ENCODE peak calls at places on chromosomes 16 and 17, in seven cellular contexts. I, X, L, T, J, V and Y are unnamed samples.

GRCh38 chr16:84952335-84953050 is 58.8 kb downstream of the ZDHHC7 start:
- DNase-seq in I (peak; percentile 64), X (peak; percentile 68), L (peak; percentile 92), T (peak; percentile 94), J (peak; percentile 74), V (peak; percentile 69), Y (peak; percentile 71)

GRCh38 chr17:633641-634091 is 81.0 kb downstream of the VPS53 start:
- DNase-seq in I (no peak), X (peak; percentile 90), L (peak; percentile 43), T (no peak), J (peak; percentile 91), V (no peak), Y (no peak)

GRCh38 chr17:44279586-44280344 is 11.8 kb upstream of the SLC4A1 start:
- DNase-seq in I (peak; percentile 78), X (peak; percentile 79), L (peak; percentile 89), T (peak; percentile 94), J (peak; percentile 86), V (peak; percentile 32), Y (no peak)

GRCh38 chr16:85569615-85570212 is 43.4 kb upstream of the GSE1 start:
- DNase-seq in I (no peak), X (peak; percentile 86), L (peak; percentile 74), T (peak; percentile 73), J (peak; percentile 90), V (peak; percentile 39), Y (no peak)

GRCh38 chr16:4052801-4053662 is 63.2 kb downstream of the ADCY9 start:
- DNase-seq in I (peak; percentile 75), X (peak; percentile 56), L (peak; percentile 96), T (peak; percentile 30), J (peak; percentile 56), V (peak; percentile 62), Y (no peak)

GRCh38 chr16:49699718-49700117 is 156.2 kb downstream of the ZNF423 start:
- DNase-seq in I (peak; percentile 32), X (no peak), L (no peak), T (peak; percentile 53), J (no peak), V (no peak), Y (no peak)

GRCh38 chr17:49552070-49552751 is 23.5 kb upstream of the NXPH3 start:
- DNase-seq in I (no peak), X (no peak), L (no peak), T (peak; percentile 50), J (peak; percentile 13), V (no peak), Y (no peak)

GRCh38 chr17:2710804-2711607 is 558 bp downstream of the CLUH start:
- DNase-seq in I (no peak), X (no peak), L (no peak), T (peak; percentile 80), J (no peak), V (no peak), Y (no peak)

GRCh38 chr17:48037036-48037881 is at the start of gene COPZ2:
- DNase-seq in I (peak; percentile 76), X (no peak), L (peak; percentile 73), T (peak; percentile 85), J (peak; percentile 48), V (peak; percentile 50), Y (peak; percentile 49)

GRCh38 chr17:54426287-54426886 is 474.3 kb upstream of the TOM1L1 start:
- DNase-seq in I (no peak), X (no peak), L (peak; percentile 41), T (peak; percentile 60), J (no peak), V (no peak), Y (no peak)

GRCh38 chr16:21283521-21284289 is 5.6 kb upstream of the CRYM start:
- DNase-seq in I (peak; percentile 49), X (peak; percentile 35), L (peak; percentile 81), T (peak; percentile 91), J (peak; percentile 48), V (no peak), Y (no peak)

GRCh38 chr17:47804461-47804860 is 17.1 kb downstream of the OSBPL7 start:
- DNase-seq in I (no peak), X (no peak), L (no peak), T (peak; percentile 39), J (no peak), V (no peak), Y (no peak)

GRCh38 chr16:87684106-87684677 is 81.6 kb downstream of the KLHDC4 start:
- DNase-seq in I (no peak), X (no peak), L (no peak), T (no peak), J (no peak), V (no peak), Y (no peak)

GRCh38 chr16:49532873-49533272 is 159.3 kb downstream of the C16orf78 start:
- DNase-seq in I (no peak), X (no peak), L (no peak), T (no peak), J (no peak), V (no peak), Y (no peak)

GRCh38 chr17:72342582-72343527 is 222.0 kb downstream of the SOX9 start:
- DNase-seq in I (peak; percentile 33), X (peak; percentile 76), L (peak; percentile 34), T (no peak), J (peak; percentile 88), V (peak; percentile 20), Y (no peak)

GRCh38 chr17:74592087-74592990 is at the start of gene CD300LD:
- DNase-seq in I (no peak), X (no peak), L (no peak), T (no peak), J (no peak), V (no peak), Y (peak; percentile 31)

GRCh38 chr16:85333744-85334640 is 221.7 kb upstream of the CIBAR2 start:
- DNase-seq in I (no peak), X (no peak), L (no peak), T (peak; percentile 63), J (no peak), V (no peak), Y (no peak)

GRCh38 chr17:7263071-7263800 is 958 bp upstream of the CLDN7 start:
- DNase-seq in I (no peak), X (no peak), L (no peak), T (peak; percentile 98), J (no peak), V (peak; percentile 70), Y (no peak)

GRCh38 chr16:67305216-67306071 is 21.1 kb downstream of the KCTD19 start:
- DNase-seq in I (no peak), X (no peak), L (no peak), T (no peak), J (no peak), V (no peak), Y (no peak)
- H3K4me3 ChIP-seq in I (no peak overlapping the region), X (no peak overlapping the region), L (no peak overlapping the region), T (no peak overlapping the region), J (no peak overlapping the region), V (no peak overlapping the region), Y (no peak overlapping the region)

DNA sequence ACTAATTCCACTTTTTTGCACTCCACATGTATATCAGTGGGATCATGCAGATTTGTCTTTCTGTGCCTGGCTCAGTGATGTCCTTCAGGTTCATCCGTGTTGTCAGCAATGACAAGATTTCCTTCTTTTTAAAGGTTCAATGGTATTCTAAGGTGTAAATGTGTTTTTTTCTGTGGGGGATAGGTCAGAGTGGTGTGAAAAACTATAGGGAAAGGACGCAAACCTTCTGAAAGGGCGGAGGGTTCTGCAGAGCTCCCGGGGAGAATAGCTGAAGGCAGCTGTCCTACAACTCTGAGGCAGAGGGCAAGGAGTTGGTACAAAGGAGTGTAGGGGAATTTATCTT is 21.9 kb upstream of the CSNK1D start:
- DNase-seq in I (no peak), X (no peak), L (no peak), T (no peak), J (no peak), V (no peak), Y (no peak)
- H3K4me1 ChIP-seq in I (peaks cover 53% of the 10 kb centered on the region), X (peaks cover 28% of the 10 kb centered on the region), L (peaks cover 33% of the 10 kb centered on the region), T (no peaks in the 10 kb centered on the region), J (peaks cover 17% of the 10 kb centered on the region), V (peaks cover 21% of the 10 kb centered on the region), Y (peaks cover 44% of the 10 kb centered on the region)

GRCh38 chr17:40100669-40101366 is 429 bp upstream of the NR1D1 start:
- DNase-seq in I (peak; percentile 99), X (peak; percentile 93), L (peak; percentile 98), T (peak; percentile 100), J (peak; percentile 97), V (peak; percentile 99), Y (peak; percentile 88)

GRCh38 chr17:40099627-40100418 is 566 bp downstream of the NR1D1 start:
- DNase-seq in I (no peak), X (no peak), L (no peak), T (peak; percentile 68), J (no peak), V (peak; percentile 43), Y (no peak)

GRCh38 chr17:40100419-40100668 is at the start of gene NR1D1:
- DNase-seq in I (no peak), X (no peak), L (no peak), T (no peak), J (no peak), V (no peak), Y (no peak)

GRCh38 chr17:40103082-40103741 is 2.8 kb upstream of the NR1D1 start:
- DNase-seq in I (peak; percentile 14), X (no peak), L (no peak), T (peak; percentile 76), J (no peak), V (no peak), Y (no peak)

DNA sequence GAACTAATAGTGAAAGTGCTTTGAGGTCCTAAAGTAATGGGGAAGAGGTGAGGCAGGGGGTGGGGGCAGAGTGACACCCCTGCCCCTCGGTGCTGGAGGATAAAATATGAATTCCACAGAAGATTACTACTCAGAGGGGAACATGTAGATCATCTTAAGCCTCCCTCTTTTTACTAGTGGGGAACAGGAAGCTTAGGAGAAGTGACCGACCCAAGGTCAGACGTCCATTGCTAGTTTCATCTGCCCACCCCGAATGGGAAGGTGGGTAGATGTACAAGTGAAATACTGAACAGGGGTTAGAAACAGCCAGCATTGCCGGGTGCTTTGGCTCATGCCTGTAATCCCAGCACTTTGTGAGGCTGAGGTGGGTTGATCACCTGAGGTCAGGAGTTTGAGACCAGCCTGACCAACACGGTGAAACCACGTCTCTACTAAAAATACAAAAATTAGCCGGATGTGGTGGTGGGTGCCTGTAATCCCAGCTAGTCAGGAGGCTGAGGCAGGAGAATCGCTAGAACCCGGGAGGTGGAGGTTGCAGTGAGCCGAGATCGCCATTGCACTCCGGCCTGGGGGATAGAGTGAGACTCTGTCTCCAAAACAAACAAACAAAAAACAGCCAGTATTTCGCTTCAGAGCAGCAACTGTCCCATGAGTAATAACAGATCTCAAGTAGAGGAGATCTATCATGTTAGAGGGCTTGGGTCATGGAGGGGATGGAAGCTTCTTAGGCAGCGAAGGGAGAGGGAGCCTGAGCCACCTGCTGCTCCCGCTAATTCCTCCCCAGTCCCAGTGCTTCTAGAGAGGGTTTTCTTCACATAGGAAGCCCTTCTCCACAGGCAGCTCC is 1.2 kb upstream of the NR1D1 start:
- DNase-seq in I (peak; percentile 15), X (no peak), L (no peak), T (no peak), J (no peak), V (no peak), Y (no peak)
- H3K4me3 ChIP-seq in I (peak overlapping the region; percentile 98), X (peak overlapping the region; percentile 74), L (peak overlapping the region; percentile 92), T (peak overlapping the region; percentile 79), J (peak overlapping the region; percentile 59), V (peak overlapping the region; percentile 84), Y (peak overlapping the region; percentile 97)

DNA sequence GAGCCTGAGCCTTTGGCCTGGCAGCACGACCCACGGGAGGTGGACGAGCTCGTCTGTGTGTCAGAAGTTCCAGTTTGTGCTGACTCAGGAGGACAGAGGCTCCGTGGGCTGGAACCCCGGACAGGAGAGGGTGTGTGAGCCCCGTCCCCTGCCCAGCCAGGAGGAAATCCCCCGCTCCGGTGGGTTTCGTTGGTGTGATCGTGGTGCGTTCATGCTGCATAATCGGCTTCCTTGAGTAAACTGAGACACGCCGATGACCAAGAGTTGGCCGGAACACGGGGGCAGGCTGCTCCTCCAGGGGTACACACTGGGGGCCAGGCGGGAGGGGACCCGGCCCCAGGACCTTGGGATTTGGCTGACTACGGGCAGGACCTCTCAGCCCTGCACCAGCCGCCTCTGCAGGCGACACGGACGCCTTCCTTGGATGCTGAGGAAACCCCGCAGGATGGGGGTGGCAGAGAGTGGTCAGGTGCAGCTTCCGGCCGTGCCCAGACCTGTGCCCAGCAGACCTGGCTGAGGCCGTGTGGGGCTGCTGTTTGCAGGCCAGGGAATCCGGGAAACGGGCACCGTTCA is 8.5 kb downstream of the METRNL start:
- DNase-seq in I (no peak), X (no peak), L (no peak), T (no peak), J (no peak), V (no peak), Y (no peak)
- H3K4me1 ChIP-seq in I (peaks cover 94% of the 10 kb centered on the region), X (peaks cover 29% of the 10 kb centered on the region), L (peaks cover 21% of the 10 kb centered on the region), T (no peaks in the 10 kb centered on the region), J (peaks cover 20% of the 10 kb centered on the region), V (peaks cover 10% of the 10 kb centered on the region), Y (no peaks in the 10 kb centered on the region)